ENCODE peak calls at places on chromosomes 4 and X, in six cellular contexts. A is A549, I is NB4, F is GM12878, H is K562, J is HepG2. S is an unnamed sample.

GRCh38 chr4:140127422-140127821 is 26.6 kb downstream of the MAML3 start:
- DNase-seq in A (no peak), I (no peak), F (no peak), H (no peak), J (no peak), S (no peak)

GRCh38 chr4:48546336-48546735 is 56.3 kb downstream of the ZAR1 start:
- DNase-seq in A (no peak), I (peak; percentile 72), F (peak; percentile 8), H (peak; percentile 67), J (peak; percentile 34), S (peak; percentile 51)

GRCh38 chr4:38141808-38142500 is 181.8 kb downstream of the PTTG2 start:
- DNase-seq in A (no peak), I (no peak), F (no peak), H (no peak), J (no peak), S (peak; percentile 15)

GRCh38 chrX:132266583-132267355 is 47.5 kb upstream of the RAP2C start:
- DNase-seq in A (no peak), I (no peak), F (no peak), H (no peak), J (no peak), S (no peak)

GRCh38 chr4:124697441-124697840 is 15.1 kb downstream of the ANKRD50 start:
- DNase-seq in A (no peak), I (no peak), F (no peak), H (no peak), J (no peak), S (no peak)

GRCh38 chr4:1250527-1250812 is 1.5 kb upstream of the CTBP1 start:
- DNase-seq in A (no peak), I (peak; percentile 18), F (no peak), H (no peak), J (no peak), S (no peak)

GRCh38 chr4:113869743-113870375 is 108.3 kb upstream of the CAMK2D start:
- DNase-seq in A (no peak), I (no peak), F (peak; percentile 54), H (no peak), J (no peak), S (peak; percentile 27)

GRCh38 chr4:143286058-143286457 is 50.6 kb upstream of the GAB1 start:
- DNase-seq in A (no peak), I (no peak), F (no peak), H (no peak), J (no peak), S (no peak)

GRCh38 chrX:44314259-44314734 is 29.2 kb downstream of the EFHC2 start:
- DNase-seq in A (no peak), I (peak; percentile 97), F (no peak), H (peak; percentile 94), J (no peak), S (peak; percentile 12)

GRCh38 chr4:38601244-38601915 is 62.6 kb upstream of the KLF3 start:
- DNase-seq in A (no peak), I (peak; percentile 67), F (no peak), H (peak; percentile 19), J (peak; percentile 49), S (peak; percentile 46)

GRCh38 chrX:30364229-30364628 is 55.0 kb upstream of the NR0B1 start:
- DNase-seq in A (no peak), I (no peak), F (no peak), H (no peak), J (no peak), S (no peak)

GRCh38 chr4:52019941-52020657 is at the start of gene LRRC66:
- DNase-seq in A (no peak), I (no peak), F (no peak), H (no peak), J (peak; percentile 66), S (peak; percentile 9)

GRCh38 chrX:69150294-69150960 is 14.8 kb downstream of the PJA1 start:
- DNase-seq in A (no peak), I (no peak), F (no peak), H (no peak), J (peak; percentile 30), S (no peak)

GRCh38 chrX:69152398-69152797 is 12.9 kb downstream of the PJA1 start:
- DNase-seq in A (no peak), I (peak; percentile 19), F (no peak), H (no peak), J (peak; percentile 21), S (no peak)

GRCh38 chrX:69146739-69147138 is 18.5 kb downstream of the PJA1 start:
- DNase-seq in A (no peak), I (no peak), F (no peak), H (no peak), J (no peak), S (no peak)

GRCh38 chrX:69151898-69152297 is 13.4 kb downstream of the PJA1 start:
- DNase-seq in A (no peak), I (no peak), F (no peak), H (no peak), J (no peak), S (no peak)

GRCh38 chrX:69149466-69150293 is 15.6 kb downstream of the PJA1 start:
- DNase-seq in A (no peak), I (no peak), F (no peak), H (no peak), J (no peak), S (no peak)
- TF ChIP-seq MYC in A (no peak), I (no peak), F (no peak), H (no peak), J (no peak), S (no peak)

GRCh38 chr4:72314869-72315268 is 254.2 kb downstream of the ADAMTS3 start:
- DNase-seq in A (no peak), I (no peak), F (no peak), H (no peak), J (no peak), S (peak; percentile 63)
- TF ChIP-seq MYC in A (no peak), I (no peak), F (no peak), H (no peak), J (no peak), S (no peak)

GRCh38 chr4:6999172-7000086 is 43.7 kb upstream of the TADA2B start:
- DNase-seq in A (no peak), I (peak; percentile 64), F (no peak), H (peak; percentile 36), J (no peak), S (no peak)

GRCh38 chr4:7003176-7003878 is 39.8 kb upstream of the TADA2B start:
- DNase-seq in A (no peak), I (no peak), F (no peak), H (no peak), J (no peak), S (no peak)

GRCh38 chr4:7000421-7001176 is 42.6 kb upstream of the TADA2B start:
- DNase-seq in A (no peak), I (no peak), F (no peak), H (no peak), J (no peak), S (no peak)

GRCh38 chr4:7002336-7002735 is 40.8 kb upstream of the TADA2B start:
- DNase-seq in A (no peak), I (no peak), F (no peak), H (no peak), J (no peak), S (no peak)

DNA sequence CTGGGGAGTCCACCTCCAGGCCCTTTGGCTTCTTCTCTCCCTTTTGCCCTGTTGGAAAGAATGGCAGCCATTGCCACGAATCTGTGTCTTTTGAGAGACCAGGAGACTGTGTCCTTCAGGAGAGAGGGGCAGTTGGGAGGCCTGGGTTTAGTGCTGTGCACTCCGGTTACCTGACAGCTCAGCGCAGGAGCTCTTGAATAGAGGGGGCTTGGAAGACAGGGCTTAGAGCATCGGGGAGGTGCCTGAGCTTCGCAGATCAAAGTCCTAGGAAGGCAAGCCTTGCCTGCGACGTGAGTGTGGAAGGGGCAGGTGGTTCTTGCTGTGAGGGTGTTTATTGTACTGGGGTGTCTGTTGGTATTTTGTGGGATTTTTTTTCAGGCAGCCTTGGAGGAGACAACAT is 41.9 kb upstream of the TADA2B start:
- DNase-seq in A (no peak), I (no peak), F (no peak), H (no peak), J (no peak), S (no peak)
- TF ChIP-seq MYC in A (no peak), I (no peak), F (no peak), H (no peak), J (no peak), S (no peak)

GRCh38 chr4:59400334-59400733 is 1799.8 kb upstream of the ADGRL3 start:
- DNase-seq in A (no peak), I (no peak), F (no peak), H (no peak), J (no peak), S (no peak)
- TF ChIP-seq MYC in A (no peak), I (no peak), F (no peak), H (no peak), J (no peak), S (no peak)

DNA sequence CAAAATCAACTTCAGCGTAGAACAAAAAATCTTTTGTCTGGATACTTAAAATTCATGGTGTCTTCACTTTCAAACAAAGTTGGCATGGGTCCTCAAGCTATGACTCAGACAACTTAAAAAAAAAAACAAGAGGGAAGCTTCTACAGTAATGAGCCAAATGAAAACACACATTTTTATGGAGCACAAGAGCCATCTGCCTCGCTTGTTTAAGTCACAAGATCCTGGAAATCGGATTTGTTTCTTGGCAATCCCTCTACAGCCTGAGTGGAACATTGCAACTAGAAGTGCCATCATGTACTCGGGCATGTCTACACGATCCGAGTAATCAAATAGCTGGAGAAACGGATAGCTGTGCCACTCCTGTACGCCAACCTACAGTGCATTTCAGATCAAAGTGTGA is 22.6 kb downstream of the LAMP2 start:
- DNase-seq in A (no peak), I (no peak), F (no peak), H (no peak), J (no peak), S (peak; percentile 32)
- TF ChIP-seq MYC in A (no peak), I (no peak), F (no peak), H (no peak), J (no peak), S (no peak)

DNA sequence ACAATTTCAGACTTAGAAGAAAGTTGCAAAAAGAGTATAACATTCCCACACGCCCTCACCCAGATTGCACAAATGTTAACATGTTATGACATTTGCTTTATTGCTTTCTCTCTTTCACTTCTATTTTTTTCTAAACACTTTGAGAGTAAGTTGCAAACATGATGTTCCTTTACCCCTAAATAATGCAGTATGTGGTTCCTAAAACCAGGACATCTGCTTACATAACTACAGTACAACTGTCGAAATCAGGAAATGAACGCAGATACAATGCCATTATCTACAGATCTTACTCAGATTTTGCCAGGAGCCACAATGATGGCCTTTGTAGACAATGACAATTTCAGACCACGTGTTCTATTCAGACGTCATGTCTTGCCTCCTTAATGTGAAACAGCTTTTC is 22.4 kb downstream of the SH3TC1 start:
- DNase-seq in A (no peak), I (peak; percentile 93), F (peak; percentile 46), H (no peak), J (no peak), S (no peak)
- TF ChIP-seq MYC in A (no peak), I (peak; percentile 92), F (no peak), H (no peak), J (no peak), S (no peak)

DNA sequence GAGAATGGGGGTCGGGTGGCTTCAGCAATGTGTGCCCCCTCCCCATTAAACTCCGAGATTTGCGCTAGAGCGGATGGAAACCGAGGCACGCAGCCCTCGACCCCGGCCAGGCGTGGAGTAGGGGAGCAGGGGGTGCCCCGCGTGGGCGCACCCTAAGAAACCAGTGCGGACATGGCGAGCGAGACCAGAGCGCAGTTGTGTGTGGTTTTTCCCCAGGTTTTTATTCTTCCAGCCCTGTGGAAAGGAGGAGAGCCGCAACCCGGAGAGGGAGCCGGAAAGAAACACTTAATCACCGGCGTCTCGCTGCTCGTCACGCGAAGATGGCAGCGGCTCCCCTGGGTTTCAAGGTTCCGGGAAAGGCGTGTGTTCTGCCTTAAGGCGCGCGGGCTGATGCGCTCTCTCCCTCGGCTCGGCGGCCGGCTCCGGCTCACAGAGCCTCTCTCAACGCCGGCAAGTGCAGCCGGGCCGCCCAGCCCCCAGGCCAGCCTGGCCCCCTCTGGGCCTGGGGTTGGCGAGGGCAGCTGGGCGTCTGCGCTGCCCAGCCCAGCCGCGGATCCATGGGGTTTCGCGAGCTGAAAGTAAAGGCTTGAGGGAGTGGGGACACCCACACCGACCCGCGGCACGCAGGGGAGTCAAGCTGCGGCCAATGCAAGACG is 73.9 kb upstream of the BCOR start:
- DNase-seq in A (no peak), I (peak; percentile 71), F (no peak), H (peak; percentile 45), J (no peak), S (peak; percentile 25)
- TF ChIP-seq MYC in A (no peak), I (no peak), F (no peak), H (no peak), J (no peak), S (no peak)

S was measured in endothelial cell of umbilical vein.